ENCODE peak calls at places on chromosomes 16 and 17, in nine cellular contexts. One of them, this sample, is unnamed.

GRCh38 chr16:74759564-74759963 is 15.1 kb downstream of the FA2H start:
- DNase-seq in DMS 273 treated with DMSO at 0.1 percent for 48 hours: no peak
- DNase-seq in esophagus squamous epithelium: no peak
- DNase-seq in glutamatergic neuron: no peak
- DNase-seq in AG10803: no peak
- DNase-seq in T follicular helper cell: no peak
- DNase-seq in GM12891: no peak
- DNase-seq in esophagus muscularis mucosa: no peak
- DNase-seq in cardiac fibroblast: no peak
- DNase-seq in this sample: no peak

GRCh38 chr16:2253293-2253692 is 1.9 kb upstream of the ECI1 start:
- DNase-seq in DMS 273 treated with DMSO at 0.1 percent for 48 hours: no peak
- DNase-seq in esophagus squamous epithelium: no peak
- DNase-seq in glutamatergic neuron: no peak
- DNase-seq in AG10803: no peak
- DNase-seq in T follicular helper cell: no peak
- DNase-seq in GM12891: no peak
- DNase-seq in esophagus muscularis mucosa: no peak
- DNase-seq in cardiac fibroblast: no peak
- DNase-seq in this sample: no peak

GRCh38 chr16:84478172-84478948 is 26.1 kb downstream of the MEAK7 start:
- DNase-seq in DMS 273 treated with DMSO at 0.1 percent for 48 hours: no peak
- DNase-seq in esophagus squamous epithelium: no peak
- DNase-seq in glutamatergic neuron: no peak
- DNase-seq in AG10803: peak
- DNase-seq in T follicular helper cell: no peak
- DNase-seq in GM12891: no peak
- DNase-seq in esophagus muscularis mucosa: no peak
- DNase-seq in cardiac fibroblast: peak
- DNase-seq in this sample: no peak

GRCh38 chr17:8859029-8859803 is 8.3 kb downstream of the PIK3R6 start:
- DNase-seq in DMS 273 treated with DMSO at 0.1 percent for 48 hours: no peak
- DNase-seq in esophagus squamous epithelium: no peak
- DNase-seq in glutamatergic neuron: no peak
- DNase-seq in AG10803: peak
- DNase-seq in T follicular helper cell: no peak
- DNase-seq in GM12891: no peak
- DNase-seq in esophagus muscularis mucosa: no peak
- DNase-seq in cardiac fibroblast: no peak
- DNase-seq in this sample: no peak

GRCh38 chr17:68238894-68239293 is 8.9 kb upstream of the AMZ2 start:
- DNase-seq in DMS 273 treated with DMSO at 0.1 percent for 48 hours: no peak
- DNase-seq in esophagus squamous epithelium: no peak
- DNase-seq in glutamatergic neuron: no peak
- DNase-seq in AG10803: no peak
- DNase-seq in T follicular helper cell: no peak
- DNase-seq in GM12891: no peak
- DNase-seq in esophagus muscularis mucosa: no peak
- DNase-seq in cardiac fibroblast: no peak
- DNase-seq in this sample: no peak

GRCh38 chr16:67922221-67922620 is 9.4 kb downstream of the CTRL start:
- DNase-seq in DMS 273 treated with DMSO at 0.1 percent for 48 hours: no peak
- DNase-seq in esophagus squamous epithelium: no peak
- DNase-seq in glutamatergic neuron: no peak
- DNase-seq in AG10803: no peak
- DNase-seq in T follicular helper cell: no peak
- DNase-seq in GM12891: no peak
- DNase-seq in esophagus muscularis mucosa: no peak
- DNase-seq in cardiac fibroblast: no peak
- DNase-seq in this sample: no peak

GRCh38 chr16:84446596-84447392 is 57.7 kb downstream of the MEAK7 start:
- DNase-seq in DMS 273 treated with DMSO at 0.1 percent for 48 hours: no peak
- DNase-seq in esophagus squamous epithelium: no peak
- DNase-seq in glutamatergic neuron: no peak
- DNase-seq in AG10803: peak
- DNase-seq in T follicular helper cell: no peak
- DNase-seq in GM12891: no peak
- DNase-seq in esophagus muscularis mucosa: no peak
- DNase-seq in cardiac fibroblast: no peak
- DNase-seq in this sample: no peak

GRCh38 chr16:8660841-8661301 is 13.5 kb upstream of the ABAT start:
- DNase-seq in DMS 273 treated with DMSO at 0.1 percent for 48 hours: peak
- DNase-seq in esophagus squamous epithelium: no peak
- DNase-seq in glutamatergic neuron: peak
- DNase-seq in AG10803: peak
- DNase-seq in T follicular helper cell: peak
- DNase-seq in GM12891: peak
- DNase-seq in esophagus muscularis mucosa: no peak
- DNase-seq in cardiac fibroblast: peak
- DNase-seq in this sample: peak

GRCh38 chr17:58308985-58309917 is 19.3 kb downstream of the TSPOAP1 start:
- DNase-seq in DMS 273 treated with DMSO at 0.1 percent for 48 hours: no peak
- DNase-seq in esophagus squamous epithelium: no peak
- DNase-seq in glutamatergic neuron: peak
- DNase-seq in AG10803: no peak
- DNase-seq in T follicular helper cell: no peak
- DNase-seq in GM12891: peak
- DNase-seq in esophagus muscularis mucosa: peak
- DNase-seq in cardiac fibroblast: no peak
- DNase-seq in this sample: no peak

GRCh38 chr17:77455111-77455877 is 314.5 kb downstream of the SEC14L1 start:
- DNase-seq in DMS 273 treated with DMSO at 0.1 percent for 48 hours: no peak
- DNase-seq in esophagus squamous epithelium: no peak
- DNase-seq in glutamatergic neuron: no peak
- DNase-seq in AG10803: peak
- DNase-seq in T follicular helper cell: no peak
- DNase-seq in GM12891: no peak
- DNase-seq in esophagus muscularis mucosa: no peak
- DNase-seq in cardiac fibroblast: peak
- DNase-seq in this sample: no peak

GRCh38 chr16:84823484-84823883 is 3.7 kb downstream of the CRISPLD2 start:
- DNase-seq in DMS 273 treated with DMSO at 0.1 percent for 48 hours: no peak
- DNase-seq in esophagus squamous epithelium: no peak
- DNase-seq in glutamatergic neuron: no peak
- DNase-seq in AG10803: peak
- DNase-seq in T follicular helper cell: no peak
- DNase-seq in GM12891: no peak
- DNase-seq in esophagus muscularis mucosa: no peak
- DNase-seq in cardiac fibroblast: peak
- DNase-seq in this sample: no peak

GRCh38 chr17:42407289-42407836 is 15.7 kb downstream of the CAVIN1 start:
- DNase-seq in DMS 273 treated with DMSO at 0.1 percent for 48 hours: peak
- DNase-seq in esophagus squamous epithelium: peak
- DNase-seq in glutamatergic neuron: peak
- DNase-seq in AG10803: peak
- DNase-seq in T follicular helper cell: peak
- DNase-seq in GM12891: peak
- DNase-seq in esophagus muscularis mucosa: no peak
- DNase-seq in cardiac fibroblast: peak
- DNase-seq in this sample: no peak

GRCh38 chr17:1231456-1231855 is 38.8 kb upstream of the BHLHA9 start:
- DNase-seq in DMS 273 treated with DMSO at 0.1 percent for 48 hours: no peak
- DNase-seq in esophagus squamous epithelium: no peak
- DNase-seq in glutamatergic neuron: no peak
- DNase-seq in AG10803: peak
- DNase-seq in T follicular helper cell: no peak
- DNase-seq in GM12891: no peak
- DNase-seq in esophagus muscularis mucosa: no peak
- DNase-seq in cardiac fibroblast: peak
- DNase-seq in this sample: no peak

GRCh38 chr17:3524024-3524423 is 33.6 kb downstream of the TRPV3 start:
- DNase-seq in DMS 273 treated with DMSO at 0.1 percent for 48 hours: no peak
- DNase-seq in esophagus squamous epithelium: no peak
- DNase-seq in glutamatergic neuron: no peak
- DNase-seq in AG10803: no peak
- DNase-seq in T follicular helper cell: no peak
- DNase-seq in GM12891: no peak
- DNase-seq in esophagus muscularis mucosa: no peak
- DNase-seq in cardiac fibroblast: no peak
- DNase-seq in this sample: no peak

GRCh38 chr17:7341842-7342241 is 5.5 kb downstream of the ACAP1 start:
- DNase-seq in DMS 273 treated with DMSO at 0.1 percent for 48 hours: no peak
- DNase-seq in esophagus squamous epithelium: no peak
- DNase-seq in glutamatergic neuron: no peak
- DNase-seq in AG10803: no peak
- DNase-seq in T follicular helper cell: no peak
- DNase-seq in GM12891: no peak
- DNase-seq in esophagus muscularis mucosa: no peak
- DNase-seq in cardiac fibroblast: no peak
- DNase-seq in this sample: no peak

GRCh38 chr17:75516619-75517276 is 420 bp downstream of the TSEN54 start:
- DNase-seq in DMS 273 treated with DMSO at 0.1 percent for 48 hours: no peak
- DNase-seq in esophagus squamous epithelium: no peak
- DNase-seq in glutamatergic neuron: peak
- DNase-seq in AG10803: peak
- DNase-seq in T follicular helper cell: no peak
- DNase-seq in GM12891: no peak
- DNase-seq in esophagus muscularis mucosa: no peak
- DNase-seq in cardiac fibroblast: peak
- DNase-seq in this sample: peak